ENCODE peak calls at places on chromosomes 12 and 14, in nine cellular contexts. One of them, this sample, is unnamed.

GRCh38 chr12:118544569-118544968 is 168.2 kb downstream of the SUDS3 start:
- DNase-seq in cardiac muscle cell: no peak
- DNase-seq in A549: no peak
- DNase-seq in fibroblast of lung: no peak
- DNase-seq in AG09309: no peak
- DNase-seq in stomach: no peak
- DNase-seq in left ventricle myocardium inferior: no peak
- DNase-seq in lower leg skin: no peak
- DNase-seq in PC-9: no peak
- DNase-seq in this sample: peak

GRCh38 chr12:75665216-75665615 is 153.8 kb upstream of the KRR1 start:
- DNase-seq in cardiac muscle cell: no peak
- DNase-seq in A549: no peak
- DNase-seq in fibroblast of lung: no peak
- DNase-seq in AG09309: no peak
- DNase-seq in stomach: no peak
- DNase-seq in left ventricle myocardium inferior: no peak
- DNase-seq in lower leg skin: no peak
- DNase-seq in PC-9: no peak
- DNase-seq in this sample: no peak

GRCh38 chr14:21987937-21988336 is 314.3 kb upstream of the OR4E1 start:
- DNase-seq in cardiac muscle cell: peak
- DNase-seq in A549: peak
- DNase-seq in fibroblast of lung: peak
- DNase-seq in AG09309: no peak
- DNase-seq in stomach: no peak
- DNase-seq in left ventricle myocardium inferior: no peak
- DNase-seq in lower leg skin: no peak
- DNase-seq in PC-9: no peak
- DNase-seq in this sample: peak

GRCh38 chr12:107404981-107405380 is 280.6 kb upstream of the PWP1 start:
- DNase-seq in cardiac muscle cell: peak
- DNase-seq in A549: peak
- DNase-seq in fibroblast of lung: peak
- DNase-seq in AG09309: no peak
- DNase-seq in stomach: no peak
- DNase-seq in left ventricle myocardium inferior: no peak
- DNase-seq in lower leg skin: no peak
- DNase-seq in PC-9: peak
- DNase-seq in this sample: no peak

GRCh38 chr12:79689477-79690155 is 1.1 kb downstream of the PAWR start:
- DNase-seq in cardiac muscle cell: peak
- DNase-seq in A549: peak
- DNase-seq in fibroblast of lung: peak
- DNase-seq in AG09309: no peak
- DNase-seq in stomach: peak
- DNase-seq in left ventricle myocardium inferior: peak
- DNase-seq in lower leg skin: peak
- DNase-seq in PC-9: peak
- DNase-seq in this sample: no peak

GRCh38 chr14:61461808-61462275 is 140.5 kb downstream of the PRKCH start:
- DNase-seq in cardiac muscle cell: peak
- DNase-seq in A549: peak
- DNase-seq in fibroblast of lung: peak
- DNase-seq in AG09309: no peak
- DNase-seq in stomach: no peak
- DNase-seq in left ventricle myocardium inferior: no peak
- DNase-seq in lower leg skin: no peak
- DNase-seq in PC-9: peak
- DNase-seq in this sample: no peak

GRCh38 chr12:79561401-79562132 is 129.2 kb downstream of the PAWR start:
- DNase-seq in cardiac muscle cell: no peak
- DNase-seq in A549: no peak
- DNase-seq in fibroblast of lung: no peak
- DNase-seq in AG09309: no peak
- DNase-seq in stomach: no peak
- DNase-seq in left ventricle myocardium inferior: no peak
- DNase-seq in lower leg skin: no peak
- DNase-seq in PC-9: no peak
- DNase-seq in this sample: no peak

GRCh38 chr12:77782034-77782433 is 48.7 kb upstream of the NAV3 start:
- DNase-seq in cardiac muscle cell: no peak
- DNase-seq in A549: no peak
- DNase-seq in fibroblast of lung: no peak
- DNase-seq in AG09309: no peak
- DNase-seq in stomach: no peak
- DNase-seq in left ventricle myocardium inferior: no peak
- DNase-seq in lower leg skin: no peak
- DNase-seq in PC-9: no peak
- DNase-seq in this sample: no peak

GRCh38 chr12:65074932-65075331 is 46.2 kb downstream of the WIF1 start:
- DNase-seq in cardiac muscle cell: no peak
- DNase-seq in A549: peak
- DNase-seq in fibroblast of lung: no peak
- DNase-seq in AG09309: no peak
- DNase-seq in stomach: no peak
- DNase-seq in left ventricle myocardium inferior: no peak
- DNase-seq in lower leg skin: no peak
- DNase-seq in PC-9: no peak
- DNase-seq in this sample: no peak

GRCh38 chr14:46902837-46903236 is 251.3 kb upstream of the RPL10L start:
- DNase-seq in cardiac muscle cell: no peak
- DNase-seq in A549: no peak
- DNase-seq in fibroblast of lung: no peak
- DNase-seq in AG09309: no peak
- DNase-seq in stomach: no peak
- DNase-seq in left ventricle myocardium inferior: no peak
- DNase-seq in lower leg skin: no peak
- DNase-seq in PC-9: no peak
- DNase-seq in this sample: no peak

GRCh38 chr12:50110127-50110761 is 1.8 kb upstream of the COX14 start:
- DNase-seq in cardiac muscle cell: no peak
- DNase-seq in A549: no peak
- DNase-seq in fibroblast of lung: no peak
- DNase-seq in AG09309: no peak
- DNase-seq in stomach: peak
- DNase-seq in left ventricle myocardium inferior: peak
- DNase-seq in lower leg skin: no peak
- DNase-seq in PC-9: peak
- DNase-seq in this sample: no peak

GRCh38 chr12:29589271-29589670 is 91.8 kb upstream of the OVCH1 start:
- DNase-seq in cardiac muscle cell: no peak
- DNase-seq in A549: no peak
- DNase-seq in fibroblast of lung: peak
- DNase-seq in AG09309: no peak
- DNase-seq in stomach: no peak
- DNase-seq in left ventricle myocardium inferior: no peak
- DNase-seq in lower leg skin: no peak
- DNase-seq in PC-9: no peak
- DNase-seq in this sample: no peak

GRCh38 chr14:22026527-22026926 is 352.9 kb upstream of the OR4E1 start:
- DNase-seq in cardiac muscle cell: no peak
- DNase-seq in A549: no peak
- DNase-seq in fibroblast of lung: no peak
- DNase-seq in AG09309: no peak
- DNase-seq in stomach: no peak
- DNase-seq in left ventricle myocardium inferior: no peak
- DNase-seq in lower leg skin: no peak
- DNase-seq in PC-9: no peak
- DNase-seq in this sample: no peak

GRCh38 chr14:23645504-23645811 is 9.3 kb downstream of the DHRS2 start:
- DNase-seq in cardiac muscle cell: no peak
- DNase-seq in A549: no peak
- DNase-seq in fibroblast of lung: no peak
- DNase-seq in AG09309: no peak
- DNase-seq in stomach: no peak
- DNase-seq in left ventricle myocardium inferior: no peak
- DNase-seq in lower leg skin: no peak
- DNase-seq in PC-9: no peak
- DNase-seq in this sample: no peak

GRCh38 chr14:100654025-100654813 is 67.0 kb upstream of the BEGAIN start:
- DNase-seq in cardiac muscle cell: no peak
- DNase-seq in A549: no peak
- DNase-seq in fibroblast of lung: no peak
- DNase-seq in AG09309: no peak
- DNase-seq in stomach: no peak
- DNase-seq in left ventricle myocardium inferior: no peak
- DNase-seq in lower leg skin: no peak
- DNase-seq in PC-9: no peak
- DNase-seq in this sample: no peak

DNA sequence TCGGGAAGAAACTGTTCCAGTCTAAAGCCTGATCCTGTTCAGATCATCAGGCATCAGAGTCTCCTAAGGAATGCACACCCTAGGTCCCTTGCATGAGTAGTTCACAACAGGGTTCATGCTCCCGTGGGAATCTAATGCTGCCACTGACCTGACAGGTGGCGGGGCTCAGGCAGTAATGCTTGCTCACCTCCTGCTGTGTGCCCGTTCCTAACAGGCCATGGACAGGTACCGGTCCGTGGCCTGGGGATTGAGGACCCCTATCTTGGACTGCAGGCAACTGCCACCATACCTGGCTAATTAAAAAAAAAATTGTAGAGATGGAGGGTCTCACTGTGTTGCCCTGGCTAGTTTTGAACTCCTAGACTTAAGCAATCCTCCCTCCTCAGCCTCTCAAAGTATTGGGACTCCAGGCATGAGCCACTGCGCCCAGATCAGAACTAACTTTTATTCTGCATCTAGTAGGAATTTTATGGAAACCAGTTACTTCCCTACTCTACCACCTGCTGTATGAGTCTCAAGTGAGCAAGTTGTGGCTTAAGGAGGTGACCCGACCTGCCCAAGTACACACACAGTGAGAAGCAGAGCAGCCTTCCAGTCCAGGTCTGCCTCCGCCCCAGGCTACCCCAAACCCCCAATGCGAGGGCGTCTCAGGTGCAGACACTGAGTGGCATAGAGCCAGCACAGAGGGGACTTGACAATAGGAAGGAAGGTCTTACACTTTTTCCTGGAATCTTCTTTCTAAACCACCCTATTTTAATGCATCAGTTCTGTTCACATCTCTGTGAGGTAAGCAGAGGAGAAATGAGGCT is 2.5 kb upstream of the PAPLN start:
- DNase-seq in cardiac muscle cell: no peak
- DNase-seq in A549: no peak
- DNase-seq in fibroblast of lung: no peak
- DNase-seq in AG09309: no peak
- DNase-seq in stomach: no peak
- DNase-seq in left ventricle myocardium inferior: no peak
- DNase-seq in lower leg skin: peak
- DNase-seq in PC-9: no peak
- DNase-seq in this sample: no peak
- H3K4me3 ChIP-seq in cardiac muscle cell: no peak
- H3K4me3 ChIP-seq in A549: no peak
- H3K4me3 ChIP-seq in fibroblast of lung: no peak
- H3K4me3 ChIP-seq in AG09309: no peak
- H3K4me3 ChIP-seq in stomach: no peak
- H3K4me3 ChIP-seq in left ventricle myocardium inferior: no peak
- H3K4me3 ChIP-seq in lower leg skin: no peak
- H3K4me3 ChIP-seq in PC-9: no peak
- H3K4me3 ChIP-seq in this sample: no peak

GRCh38 chr12:127964717-127965116 is 302.3 kb upstream of the TMEM132C start:
- DNase-seq in cardiac muscle cell: no peak
- DNase-seq in A549: no peak
- DNase-seq in fibroblast of lung: no peak
- DNase-seq in AG09309: no peak
- DNase-seq in stomach: no peak
- DNase-seq in left ventricle myocardium inferior: no peak
- DNase-seq in lower leg skin: no peak
- DNase-seq in PC-9: no peak
- DNase-seq in this sample: no peak
- TF ChIP-seq CTCF in cardiac muscle cell: no peak
- TF ChIP-seq CTCF in A549: no peak
- TF ChIP-seq CTCF in fibroblast of lung: no peak
- TF ChIP-seq CTCF in AG09309: peak
- TF ChIP-seq CTCF in stomach: no peak
- TF ChIP-seq CTCF in left ventricle myocardium inferior: peak
- TF ChIP-seq CTCF in lower leg skin: no peak
- TF ChIP-seq CTCF in PC-9: no peak
- TF ChIP-seq CTCF in this sample: no peak

GRCh38 chr14:74019743-74020142 is 594 bp downstream of the BBOF1 start:
- DNase-seq in cardiac muscle cell: peak
- DNase-seq in A549: peak
- DNase-seq in fibroblast of lung: peak
- DNase-seq in AG09309: peak
- DNase-seq in stomach: no peak
- DNase-seq in left ventricle myocardium inferior: no peak
- DNase-seq in lower leg skin: no peak
- DNase-seq in PC-9: no peak
- DNase-seq in this sample: no peak
- H3K4me3 ChIP-seq in cardiac muscle cell: peak
- H3K4me3 ChIP-seq in A549: peak
- H3K4me3 ChIP-seq in fibroblast of lung: peak
- H3K4me3 ChIP-seq in AG09309: peak
- H3K4me3 ChIP-seq in stomach: peak
- H3K4me3 ChIP-seq in left ventricle myocardium inferior: peak
- H3K4me3 ChIP-seq in lower leg skin: peak
- H3K4me3 ChIP-seq in PC-9: peak
- H3K4me3 ChIP-seq in this sample: peak

GRCh38 chr12:47636908-47637780 is 68.7 kb downstream of the RPAP3 start:
- DNase-seq in cardiac muscle cell: peak
- DNase-seq in A549: no peak
- DNase-seq in fibroblast of lung: no peak
- DNase-seq in AG09309: no peak
- DNase-seq in stomach: peak
- DNase-seq in left ventricle myocardium inferior: peak
- DNase-seq in lower leg skin: no peak
- DNase-seq in PC-9: peak
- DNase-seq in this sample: no peak
- TF ChIP-seq CTCF in cardiac muscle cell: peak
- TF ChIP-seq CTCF in A549: peak
- TF ChIP-seq CTCF in fibroblast of lung: peak
- TF ChIP-seq CTCF in AG09309: peak
- TF ChIP-seq CTCF in stomach: no peak
- TF ChIP-seq CTCF in left ventricle myocardium inferior: peak
- TF ChIP-seq CTCF in lower leg skin: no peak
- TF ChIP-seq CTCF in PC-9: peak
- TF ChIP-seq CTCF in this sample: peak

DNA sequence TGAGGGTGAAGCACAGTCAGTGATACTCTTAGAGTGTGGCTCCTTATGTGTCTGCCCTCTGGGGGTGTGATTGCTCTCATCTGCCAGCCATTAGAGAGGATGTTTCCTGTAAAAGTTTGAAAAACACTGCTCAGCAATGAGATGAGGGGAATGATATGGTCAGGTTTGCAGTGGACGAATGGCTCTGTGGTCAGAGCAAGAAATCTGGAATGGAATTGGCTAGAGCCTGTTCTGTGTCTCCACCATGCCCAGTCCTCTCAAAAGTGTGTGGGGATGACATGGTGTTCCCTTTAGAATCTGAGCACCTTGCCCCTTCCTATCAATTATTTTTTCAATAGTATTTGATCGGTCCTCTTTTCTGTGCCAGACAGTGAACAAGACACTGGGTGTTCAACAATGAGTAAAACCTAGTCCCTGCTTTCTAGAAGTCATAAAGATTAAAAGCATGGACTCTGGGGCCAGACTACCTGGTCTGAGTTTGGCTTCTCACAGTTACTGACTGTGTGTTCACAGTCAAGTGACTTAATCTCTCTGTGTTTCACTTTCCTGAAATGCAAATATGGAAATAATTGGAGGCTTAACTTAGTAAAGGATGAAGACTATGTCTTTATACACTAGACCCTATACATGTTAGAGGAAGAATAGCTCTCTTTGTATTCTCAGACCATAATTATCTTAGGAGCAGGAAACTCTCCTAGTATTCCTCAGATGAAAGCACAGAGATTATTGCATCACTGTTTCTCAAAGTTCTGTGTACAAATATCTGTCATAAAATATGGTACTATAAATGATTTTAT is 1.6 kb downstream of the ACSS3 start:
- DNase-seq in cardiac muscle cell: peak
- DNase-seq in A549: no peak
- DNase-seq in fibroblast of lung: no peak
- DNase-seq in AG09309: no peak
- DNase-seq in stomach: no peak
- DNase-seq in left ventricle myocardium inferior: no peak
- DNase-seq in lower leg skin: no peak
- DNase-seq in PC-9: no peak
- DNase-seq in this sample: no peak
- H3K4me3 ChIP-seq in cardiac muscle cell: peak
- H3K4me3 ChIP-seq in A549: no peak
- H3K4me3 ChIP-seq in fibroblast of lung: peak
- H3K4me3 ChIP-seq in AG09309: no peak
- H3K4me3 ChIP-seq in stomach: peak
- H3K4me3 ChIP-seq in left ventricle myocardium inferior: peak
- H3K4me3 ChIP-seq in lower leg skin: no peak
- H3K4me3 ChIP-seq in PC-9: peak
- H3K4me3 ChIP-seq in this sample: peak

This sample was measured in epithelial cell of proximal tubule.